ENCODE peak calls at places on chromosomes 7 and 10, in ten cellular contexts. E, L, R, P, X, A, J, S, V and W are unnamed samples.

GRCh38 chr10:30510184-30510931 is 76.4 kb downstream of the MAP3K8 start:
- DNase-seq in E (peak; percentile 93), L (no peak), R (no peak), P (no peak), X (no peak), A (peak; percentile 51), J (no peak), S (peak; percentile 21), V (no peak), W (no peak)

GRCh38 chr7:18421297-18422004 is 74.1 kb upstream of the HDAC9 start:
- DNase-seq in E (no peak), L (peak; percentile 74), R (no peak), P (peak; percentile 89), X (no peak), A (no peak), J (no peak), S (no peak), V (no peak), W (no peak)

GRCh38 chr10:110544958-110545537 is 22.4 kb upstream of the SMC3 start:
- DNase-seq in E (peak; percentile 52), L (no peak), R (no peak), P (no peak), X (no peak), A (peak; percentile 76), J (no peak), S (no peak), V (no peak), W (no peak)

GRCh38 chr10:58266826-58267712 is 625 bp downstream of the IPMK start:
- DNase-seq in E (peak; percentile 70), L (peak; percentile 30), R (peak; percentile 71), P (peak; percentile 69), X (peak; percentile 49), A (peak; percentile 70), J (no peak), S (peak; percentile 74), V (peak; percentile 74), W (peak; percentile 64)

GRCh38 chr10:57320416-57320815 is 947.3 kb downstream of the IPMK start:
- DNase-seq in E (no peak), L (no peak), R (no peak), P (no peak), X (no peak), A (no peak), J (no peak), S (no peak), V (no peak), W (no peak)

GRCh38 chr7:12403287-12404181 is at the start of gene VWDE:
- DNase-seq in E (peak; percentile 23), L (peak; percentile 58), R (no peak), P (peak; percentile 87), X (no peak), A (no peak), J (peak; percentile 80), S (peak; percentile 69), V (peak; percentile 94), W (peak; percentile 58)

GRCh38 chr7:42745357-42746022 is 166.4 kb downstream of the C7orf25 start:
- DNase-seq in E (peak; percentile 49), L (no peak), R (no peak), P (peak; percentile 64), X (peak; percentile 34), A (no peak), J (peak; percentile 16), S (peak; percentile 41), V (peak; percentile 90), W (no peak)

GRCh38 chr10:4384254-4384653 is 441.8 kb upstream of the AKR1E2 start:
- DNase-seq in E (peak; percentile 32), L (no peak), R (no peak), P (no peak), X (no peak), A (peak; percentile 26), J (no peak), S (no peak), V (no peak), W (no peak)

GRCh38 chr7:54615545-54615944 is 73.4 kb downstream of the VSTM2A start:
- DNase-seq in E (no peak), L (no peak), R (no peak), P (no peak), X (no peak), A (no peak), J (no peak), S (no peak), V (no peak), W (no peak)

GRCh38 chr7:29884399-29885272 is 78.3 kb downstream of the WIPF3 start:
- DNase-seq in E (no peak), L (peak; percentile 26), R (no peak), P (no peak), X (no peak), A (no peak), J (no peak), S (peak; percentile 49), V (peak; percentile 90), W (no peak)

GRCh38 chr7:148883233-148884048 is 650 bp downstream of the EZH2 start:
- DNase-seq in E (peak; percentile 53), L (peak; percentile 44), R (no peak), P (peak; percentile 69), X (peak; percentile 34), A (no peak), J (no peak), S (peak; percentile 41), V (peak; percentile 67), W (peak; percentile 70)

GRCh38 chr10:86775056-86775858 is 18.8 kb downstream of the BMPR1A start:
- DNase-seq in E (peak; percentile 58), L (no peak), R (no peak), P (no peak), X (no peak), A (peak; percentile 65), J (no peak), S (no peak), V (no peak), W (no peak)
- H3K27ac ChIP-seq in E (peak overlapping the region; percentile 63), L (no peak overlapping the region), R (no peak overlapping the region), P (peak overlapping the region; percentile 65), X (no peak overlapping the region), A (peak overlapping the region; percentile 64), J (no peak overlapping the region), S (no peak overlapping the region), V (peak overlapping the region; percentile 25), W (no peak overlapping the region)

DNA sequence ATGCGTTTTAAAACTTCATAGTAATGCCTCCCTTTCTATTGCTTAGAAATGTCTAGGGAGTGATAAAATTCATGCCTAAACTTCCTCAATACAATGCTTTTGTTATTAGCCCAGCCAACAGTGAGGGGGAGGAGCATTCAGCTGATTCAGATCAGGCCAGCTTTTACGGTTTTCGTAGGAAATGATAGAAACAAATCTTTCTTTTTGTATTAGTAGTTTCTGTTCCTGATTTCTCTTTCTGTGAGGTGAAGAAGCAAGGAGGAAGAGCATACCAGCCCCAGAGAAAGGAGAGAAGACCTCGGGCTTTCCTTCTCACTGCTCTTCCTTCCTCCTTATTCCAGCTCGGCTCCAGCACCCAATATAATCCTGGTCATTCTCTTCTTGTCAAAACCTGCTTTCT is 35.1 kb upstream of the ITPRID1 start:
- DNase-seq in E (peak; percentile 2), L (no peak), R (no peak), P (no peak), X (no peak), A (no peak), J (no peak), S (no peak), V (no peak), W (no peak)
- H3K4me3 ChIP-seq in E (no peak overlapping the region), L (no peak overlapping the region), R (no peak overlapping the region), P (no peak overlapping the region), X (no peak overlapping the region), A (no peak overlapping the region), J (no peak overlapping the region), S (no peak overlapping the region), V (no peak overlapping the region), W (no peak overlapping the region)

GRCh38 chr7:138945806-138946205 is 35.4 kb downstream of the KIAA1549 start:
- DNase-seq in E (no peak), L (no peak), R (no peak), P (no peak), X (no peak), A (no peak), J (no peak), S (no peak), V (no peak), W (no peak)

GRCh38 chr7:138948403-138948802 is 32.8 kb downstream of the KIAA1549 start:
- DNase-seq in E (no peak), L (no peak), R (no peak), P (no peak), X (no peak), A (no peak), J (no peak), S (no peak), V (no peak), W (no peak)

GRCh38 chr7:138951953-138952352 is 29.2 kb downstream of the KIAA1549 start:
- DNase-seq in E (no peak), L (no peak), R (no peak), P (no peak), X (no peak), A (no peak), J (no peak), S (no peak), V (no peak), W (no peak)

GRCh38 chr7:138952791-138953190 is 28.4 kb downstream of the KIAA1549 start:
- DNase-seq in E (no peak), L (no peak), R (no peak), P (no peak), X (no peak), A (no peak), J (no peak), S (no peak), V (no peak), W (no peak)

DNA sequence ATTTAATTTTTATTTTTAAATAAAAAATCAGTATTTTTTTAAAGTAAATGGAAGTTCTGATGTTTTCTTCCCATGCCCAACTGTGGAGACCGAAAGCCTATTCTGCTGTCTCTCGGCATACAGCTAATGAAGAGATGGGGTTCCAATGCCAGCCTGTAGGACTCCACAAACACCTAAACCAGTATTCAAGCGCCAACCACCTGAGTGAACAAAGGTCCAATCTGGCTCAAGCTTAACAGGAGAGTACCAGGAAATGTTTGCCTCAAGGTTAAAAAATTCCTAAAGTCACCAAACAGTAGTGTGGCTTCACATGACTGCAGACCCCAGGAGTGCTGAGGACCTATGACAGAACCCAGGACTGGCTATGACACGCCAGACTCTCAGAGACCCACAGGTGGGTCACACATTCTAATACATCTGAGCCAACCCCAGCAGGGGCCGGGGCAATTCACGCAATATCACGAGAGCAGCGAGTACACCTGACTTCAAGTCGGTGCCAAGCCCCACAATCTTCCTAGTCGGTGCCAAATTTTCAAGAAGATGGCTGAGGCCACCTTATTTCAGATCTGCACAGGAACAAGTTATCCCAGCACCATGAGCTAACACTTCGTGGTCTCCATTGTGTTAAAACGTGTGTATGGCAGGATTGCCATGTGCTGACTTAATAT is 31.6 kb downstream of the KIAA1549 start:
- DNase-seq in E (no peak), L (no peak), R (no peak), P (no peak), X (no peak), A (no peak), J (no peak), S (peak; percentile 36), V (no peak), W (no peak)
- H3K27ac ChIP-seq in E (no peak overlapping the region), L (no peak overlapping the region), R (no peak overlapping the region), P (no peak overlapping the region), X (no peak overlapping the region), A (no peak overlapping the region), J (no peak overlapping the region), S (no peak overlapping the region), V (no peak overlapping the region), W (no peak overlapping the region)

DNA sequence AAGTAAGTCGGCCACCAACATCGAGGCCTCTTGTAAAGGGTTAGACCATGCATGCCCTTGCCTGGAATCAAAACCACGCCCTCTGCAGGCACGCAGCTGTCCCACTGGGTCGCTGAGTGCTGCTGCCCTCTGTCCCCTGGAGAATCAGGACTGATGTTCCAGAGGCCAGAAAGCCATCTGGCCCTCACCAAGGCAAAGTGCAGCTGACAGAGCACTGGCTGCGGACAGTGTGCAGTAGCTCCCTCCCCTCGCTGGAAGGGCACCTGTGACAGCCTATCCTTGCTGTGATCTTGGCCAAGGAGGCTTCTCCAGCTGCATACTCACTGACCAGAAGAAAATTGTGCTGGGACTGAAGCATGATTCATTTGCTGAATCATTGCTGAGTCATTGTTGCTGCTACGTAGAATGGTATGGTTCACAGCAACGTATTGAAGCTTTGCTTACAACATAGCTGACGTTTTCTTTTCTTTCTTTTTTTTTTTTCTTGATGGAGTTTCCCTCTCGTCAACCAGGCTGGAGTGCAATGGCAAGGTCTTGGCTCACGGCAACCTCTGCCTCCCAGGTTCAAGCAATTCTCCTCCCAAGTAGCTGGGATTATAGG is 30.4 kb downstream of the DDC start:
- DNase-seq in E (peak; percentile 97), L (no peak), R (peak; percentile 78), P (no peak), X (no peak), A (peak; percentile 80), J (peak; percentile 95), S (no peak), V (peak; percentile 67), W (no peak)
- H3K4me3 ChIP-seq in E (peak overlapping the region; percentile 41), L (no peak overlapping the region), R (no peak overlapping the region), P (no peak overlapping the region), X (no peak overlapping the region), A (no peak overlapping the region), J (peak overlapping the region; percentile 20), S (no peak overlapping the region), V (no peak overlapping the region), W (no peak overlapping the region)